ENCODE peak calls at places on chromosome 10, in four cellular contexts. One of them, this sample, is unnamed.

GRCh38 chr10:71262027-71262426 is 49.7 kb downstream of the UNC5B start:
- DNase-seq in IMR-90: no peak
- DNase-seq in PC-3: no peak
- DNase-seq in mammary epithelial cell: no peak
- DNase-seq in this sample: no peak

GRCh38 chr10:28217848-28218247 is 85.0 kb downstream of the MPP7 start:
- DNase-seq in IMR-90: peak; percentile 92
- DNase-seq in PC-3: peak; percentile 79
- DNase-seq in mammary epithelial cell: peak; percentile 75
- DNase-seq in this sample: no peak

GRCh38 chr10:22185586-22185985 is 32.2 kb downstream of the EBLN1 start:
- DNase-seq in IMR-90: no peak
- DNase-seq in PC-3: no peak
- DNase-seq in mammary epithelial cell: no peak
- DNase-seq in this sample: no peak

GRCh38 chr10:49243139-49243538 is 54.9 kb upstream of the TMEM273 start:
- DNase-seq in IMR-90: no peak
- DNase-seq in PC-3: no peak
- DNase-seq in mammary epithelial cell: no peak
- DNase-seq in this sample: no peak

GRCh38 chr10:98400482-98400881 is 14.5 kb downstream of the PYROXD2 start:
- DNase-seq in IMR-90: peak; percentile 18
- DNase-seq in PC-3: no peak
- DNase-seq in mammary epithelial cell: peak; percentile 49
- DNase-seq in this sample: no peak

GRCh38 chr10:114051714-114052113 is 8.0 kb downstream of the ADRB1 start:
- DNase-seq in IMR-90: no peak
- DNase-seq in PC-3: no peak
- DNase-seq in mammary epithelial cell: no peak
- DNase-seq in this sample: no peak

GRCh38 chr10:70648427-70648826 is 23.9 kb upstream of the ADAMTS14 start:
- DNase-seq in IMR-90: no peak
- DNase-seq in PC-3: peak; percentile 79
- DNase-seq in mammary epithelial cell: peak; percentile 52
- DNase-seq in this sample: no peak

GRCh38 chr10:76248781-76249180 is 817.4 kb downstream of the LRMDA start:
- DNase-seq in IMR-90: no peak
- DNase-seq in PC-3: no peak
- DNase-seq in mammary epithelial cell: no peak
- DNase-seq in this sample: no peak

GRCh38 chr10:98170249-98171117 is 36.0 kb downstream of the R3HCC1L start:
- DNase-seq in IMR-90: peak; percentile 60
- DNase-seq in PC-3: peak; percentile 69
- DNase-seq in mammary epithelial cell: peak; percentile 50
- DNase-seq in this sample: peak; percentile 51

GRCh38 chr10:128499956-128500355 is 373.7 kb upstream of the MKI67 start:
- DNase-seq in IMR-90: no peak
- DNase-seq in PC-3: no peak
- DNase-seq in mammary epithelial cell: no peak
- DNase-seq in this sample: no peak

GRCh38 chr10:75396861-75397570 is 4.5 kb downstream of the ZNF503 start:
- DNase-seq in IMR-90: no peak
- DNase-seq in PC-3: peak; percentile 66
- DNase-seq in mammary epithelial cell: no peak
- DNase-seq in this sample: peak; percentile 33

GRCh38 chr10:76581685-76582084 is 1055.9 kb downstream of the KCNMA1 start:
- DNase-seq in IMR-90: no peak
- DNase-seq in PC-3: peak; percentile 93
- DNase-seq in mammary epithelial cell: no peak
- DNase-seq in this sample: no peak

GRCh38 chr10:43043342-43043772 is 33.5 kb upstream of the RET start:
- DNase-seq in IMR-90: no peak
- DNase-seq in PC-3: no peak
- DNase-seq in mammary epithelial cell: no peak
- DNase-seq in this sample: no peak

GRCh38 chr10:97013983-97014382 is 171.8 kb downstream of the SLIT1 start:
- DNase-seq in IMR-90: no peak
- DNase-seq in PC-3: no peak
- DNase-seq in mammary epithelial cell: no peak
- DNase-seq in this sample: no peak

GRCh38 chr10:93074137-93074596 is 474 bp downstream of the CYP26A1 start:
- DNase-seq in IMR-90: no peak
- DNase-seq in PC-3: peak; percentile 18
- DNase-seq in mammary epithelial cell: no peak
- DNase-seq in this sample: no peak

GRCh38 chr10:110844617-110844881 is 27.2 kb upstream of the PDCD4 start:
- DNase-seq in IMR-90: no peak
- DNase-seq in PC-3: no peak
- DNase-seq in mammary epithelial cell: no peak
- DNase-seq in this sample: no peak

GRCh38 chr10:116104210-116104932 is 168.6 kb downstream of the GFRA1 start:
- DNase-seq in IMR-90: no peak
- DNase-seq in PC-3: no peak
- DNase-seq in mammary epithelial cell: no peak
- DNase-seq in this sample: no peak

GRCh38 chr10:25101466-25101865 is 73.3 kb upstream of the GPR158 start:
- DNase-seq in IMR-90: no peak
- DNase-seq in PC-3: no peak
- DNase-seq in mammary epithelial cell: no peak
- DNase-seq in this sample: no peak

GRCh38 chr10:10992961-10993714 is 24.5 kb upstream of the CELF2 start:
- DNase-seq in IMR-90: no peak
- DNase-seq in PC-3: no peak
- DNase-seq in mammary epithelial cell: no peak
- DNase-seq in this sample: no peak

GRCh38 chr10:103711351-103711994 is 143.9 kb downstream of the SH3PXD2A start:
- DNase-seq in IMR-90: no peak
- DNase-seq in PC-3: no peak
- DNase-seq in mammary epithelial cell: no peak
- DNase-seq in this sample: no peak

GRCh38 chr10:103021897-103022286 is 103.8 kb downstream of the CNNM2 start:
- DNase-seq in IMR-90: peak; percentile 97
- DNase-seq in PC-3: no peak
- DNase-seq in mammary epithelial cell: peak; percentile 2
- DNase-seq in this sample: no peak

GRCh38 chr10:4943821-4944220 is 19.4 kb upstream of the AKR1C1 start:
- DNase-seq in IMR-90: peak; percentile 1
- DNase-seq in PC-3: no peak
- DNase-seq in mammary epithelial cell: no peak
- DNase-seq in this sample: no peak

GRCh38 chr10:119737827-119738226 is 12.0 kb downstream of the INPP5F start:
- DNase-seq in IMR-90: peak; percentile 88
- DNase-seq in PC-3: peak; percentile 78
- DNase-seq in mammary epithelial cell: peak; percentile 84
- DNase-seq in this sample: peak; percentile 40

GRCh38 chr10:23343591-23344225 is 889 bp downstream of the C10orf67 start:
- DNase-seq in IMR-90: peak; percentile 30
- DNase-seq in PC-3: peak; percentile 47
- DNase-seq in mammary epithelial cell: peak; percentile 55
- DNase-seq in this sample: peak; percentile 56

GRCh38 chr10:35000936-35001335 is 89.2 kb downstream of the CUL2 start:
- DNase-seq in IMR-90: peak; percentile 35
- DNase-seq in PC-3: no peak
- DNase-seq in mammary epithelial cell: no peak
- DNase-seq in this sample: no peak

GRCh38 chr10:114876602-114877300 is 55.2 kb downstream of the FHIP2A start:
- DNase-seq in IMR-90: peak; percentile 58
- DNase-seq in PC-3: peak; percentile 68
- DNase-seq in mammary epithelial cell: peak; percentile 74
- DNase-seq in this sample: peak; percentile 70

GRCh38 chr10:27663611-27664010 is 82.0 kb downstream of the MKX start:
- DNase-seq in IMR-90: no peak
- DNase-seq in PC-3: no peak
- DNase-seq in mammary epithelial cell: no peak
- DNase-seq in this sample: no peak

GRCh38 chr10:3473271-3473670 is 300.7 kb upstream of the PITRM1 start:
- DNase-seq in IMR-90: no peak
- DNase-seq in PC-3: no peak
- DNase-seq in mammary epithelial cell: no peak
- DNase-seq in this sample: no peak

GRCh38 chr10:72248477-72249151 is 25.1 kb upstream of the DDIT4 start:
- DNase-seq in IMR-90: no peak
- DNase-seq in PC-3: no peak
- DNase-seq in mammary epithelial cell: peak; percentile 92
- DNase-seq in this sample: peak; percentile 85

GRCh38 chr10:77837248-77837924 is 89.2 kb downstream of the DLG5 start:
- DNase-seq in IMR-90: peak; percentile 78
- DNase-seq in PC-3: peak; percentile 79
- DNase-seq in mammary epithelial cell: peak; percentile 62
- DNase-seq in this sample: no peak

GRCh38 chr10:101814466-101815041 is 3.7 kb downstream of the OGA start:
- DNase-seq in IMR-90: no peak
- DNase-seq in PC-3: no peak
- DNase-seq in mammary epithelial cell: no peak
- DNase-seq in this sample: no peak

GRCh38 chr10:3239066-3239919 is 66.7 kb upstream of the PITRM1 start:
- DNase-seq in IMR-90: peak; percentile 68
- DNase-seq in PC-3: peak; percentile 29
- DNase-seq in mammary epithelial cell: peak; percentile 26
- DNase-seq in this sample: peak; percentile 74

GRCh38 chr10:103630156-103630555 is 136.7 kb downstream of the NEURL1 start:
- DNase-seq in IMR-90: no peak
- DNase-seq in PC-3: no peak
- DNase-seq in mammary epithelial cell: no peak
- DNase-seq in this sample: no peak

GRCh38 chr10:65341323-65341922 is 1584.4 kb upstream of the LRRTM3 start:
- DNase-seq in IMR-90: no peak
- DNase-seq in PC-3: peak; percentile 90
- DNase-seq in mammary epithelial cell: peak; percentile 80
- DNase-seq in this sample: no peak

GRCh38 chr10:58666024-58666423 is 153.4 kb downstream of the BICC1 start:
- DNase-seq in IMR-90: no peak
- DNase-seq in PC-3: peak; percentile 46
- DNase-seq in mammary epithelial cell: peak; percentile 62
- DNase-seq in this sample: peak; percentile 33

GRCh38 chr10:88181902-88182671 is 318.7 kb downstream of the PTEN start:
- DNase-seq in IMR-90: no peak
- DNase-seq in PC-3: no peak
- DNase-seq in mammary epithelial cell: no peak
- DNase-seq in this sample: no peak

GRCh38 chr10:132120200-132120599 is 54.5 kb downstream of the JAKMIP3 start:
- DNase-seq in IMR-90: no peak
- DNase-seq in PC-3: no peak
- DNase-seq in mammary epithelial cell: no peak
- DNase-seq in this sample: no peak

GRCh38 chr10:129912161-129912917 is 51.7 kb downstream of the EBF3 start:
- DNase-seq in IMR-90: peak; percentile 22
- DNase-seq in PC-3: no peak
- DNase-seq in mammary epithelial cell: no peak
- DNase-seq in this sample: no peak
- H3K9ac ChIP-seq in IMR-90: no peak overlapping the region
- H3K9ac ChIP-seq in PC-3: no peak overlapping the region
- H3K9ac ChIP-seq in mammary epithelial cell: no peak overlapping the region
- H3K9ac ChIP-seq in this sample: no peak overlapping the region

GRCh38 chr10:121288011-121288410 is 310.2 kb downstream of the FGFR2 start:
- DNase-seq in IMR-90: no peak
- DNase-seq in PC-3: no peak
- DNase-seq in mammary epithelial cell: peak; percentile 73
- DNase-seq in this sample: no peak

GRCh38 chr10:121288864-121289659 is 309.2 kb downstream of the FGFR2 start:
- DNase-seq in IMR-90: no peak
- DNase-seq in PC-3: no peak
- DNase-seq in mammary epithelial cell: no peak
- DNase-seq in this sample: no peak

GRCh38 chr10:121291376-121291775 is 306.9 kb downstream of the FGFR2 start:
- DNase-seq in IMR-90: no peak
- DNase-seq in PC-3: no peak
- DNase-seq in mammary epithelial cell: no peak
- DNase-seq in this sample: no peak

GRCh38 chr10:121290674-121291073 is 307.6 kb downstream of the FGFR2 start:
- DNase-seq in IMR-90: no peak
- DNase-seq in PC-3: no peak
- DNase-seq in mammary epithelial cell: no peak
- DNase-seq in this sample: no peak

DNA sequence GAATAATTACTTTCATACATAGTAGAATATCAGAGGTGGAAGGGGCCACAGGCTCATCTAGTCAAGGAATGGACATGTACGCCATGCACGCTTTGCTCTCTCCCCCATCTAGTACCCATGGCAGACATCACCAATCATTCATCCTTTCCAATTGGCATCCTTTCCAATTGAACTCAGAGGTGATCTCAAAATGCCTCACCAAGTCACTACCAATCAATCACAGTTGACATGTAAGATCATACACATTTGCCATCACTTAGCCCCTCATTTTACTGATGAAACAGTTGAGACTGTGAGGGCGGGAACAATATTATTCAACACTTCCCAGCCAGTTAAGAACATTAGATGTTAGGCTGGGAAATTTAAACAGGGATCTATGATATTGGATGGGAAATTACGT is 308.4 kb downstream of the FGFR2 start:
- DNase-seq in IMR-90: no peak
- DNase-seq in PC-3: no peak
- DNase-seq in mammary epithelial cell: no peak
- DNase-seq in this sample: no peak
- H3K9ac ChIP-seq in IMR-90: no peak overlapping the region
- H3K9ac ChIP-seq in PC-3: no peak overlapping the region
- H3K9ac ChIP-seq in mammary epithelial cell: no peak overlapping the region
- H3K9ac ChIP-seq in this sample: no peak overlapping the region

DNA sequence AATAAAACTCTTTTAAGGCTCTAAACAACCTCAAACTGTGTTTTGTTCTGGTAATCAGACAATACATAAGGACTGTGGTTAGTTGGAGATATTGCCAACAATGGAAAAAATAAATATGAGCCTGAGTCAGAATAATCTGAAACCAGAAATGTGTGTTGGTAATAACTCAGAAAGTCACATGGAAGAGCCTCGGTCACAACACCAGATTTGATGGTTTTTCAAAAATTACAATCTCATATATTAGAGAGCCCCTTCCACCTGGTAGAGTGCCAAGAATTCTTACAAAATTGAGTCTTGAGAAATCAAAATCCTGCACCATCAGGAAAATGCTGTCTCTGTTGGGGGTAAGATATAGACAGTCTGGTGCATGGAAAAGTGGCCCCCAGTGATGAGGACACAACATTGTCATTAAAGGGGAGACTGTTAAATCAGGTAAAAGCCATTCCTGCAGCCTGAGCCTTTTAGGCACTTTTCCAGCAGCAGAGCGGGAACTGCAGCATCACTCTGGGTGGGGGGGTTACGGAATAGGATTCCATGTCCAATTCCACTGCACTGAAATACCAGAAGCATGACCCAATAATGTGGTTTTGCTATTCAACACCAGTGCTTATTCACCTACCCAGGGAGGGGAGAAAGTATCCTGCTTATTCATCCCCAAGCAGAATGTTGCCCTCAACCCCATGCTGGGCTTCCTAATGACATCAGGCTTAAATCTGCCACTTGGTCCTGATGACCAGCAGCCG is 9.5 kb upstream of the ADAM12 start:
- DNase-seq in IMR-90: peak; percentile 98
- DNase-seq in PC-3: peak; percentile 92
- DNase-seq in mammary epithelial cell: peak; percentile 89
- DNase-seq in this sample: no peak
- H3K9ac ChIP-seq in IMR-90: no peak overlapping the region
- H3K9ac ChIP-seq in PC-3: peak overlapping the region; percentile 71
- H3K9ac ChIP-seq in mammary epithelial cell: no peak overlapping the region
- H3K9ac ChIP-seq in this sample: no peak overlapping the region

GRCh38 chr10:95469251-95469650 is 91.9 kb downstream of the SORBS1 start:
- DNase-seq in IMR-90: no peak
- DNase-seq in PC-3: no peak
- DNase-seq in mammary epithelial cell: no peak
- DNase-seq in this sample: no peak
- H3K9ac ChIP-seq in IMR-90: no peak overlapping the region
- H3K9ac ChIP-seq in PC-3: no peak overlapping the region
- H3K9ac ChIP-seq in mammary epithelial cell: no peak overlapping the region
- H3K9ac ChIP-seq in this sample: no peak overlapping the region

GRCh38 chr10:79246209-79246581 is 101.1 kb upstream of the PPIF start:
- DNase-seq in IMR-90: no peak
- DNase-seq in PC-3: no peak
- DNase-seq in mammary epithelial cell: no peak
- DNase-seq in this sample: no peak
- H3K9ac ChIP-seq in IMR-90: no peak overlapping the region
- H3K9ac ChIP-seq in PC-3: no peak overlapping the region
- H3K9ac ChIP-seq in mammary epithelial cell: no peak overlapping the region
- H3K9ac ChIP-seq in this sample: no peak overlapping the region